ENCODE peak calls at places on chromosomes 11 and 22, in seven cellular contexts. One of them, this sample, is unnamed.

GRCh38 chr11:2530855-2531200 is 86.0 kb downstream of the KCNQ1 start:
- DNase-seq in fibroblast of the aortic adventitia: no peak
- DNase-seq in bronchial epithelial cell: no peak
- DNase-seq in uterus: no peak
- DNase-seq in BJ: no peak
- DNase-seq in psoas muscle: peak
- DNase-seq in fibroblast of pulmonary artery: no peak
- DNase-seq in this sample: no peak

GRCh38 chr11:115368616-115369015 is 135.6 kb downstream of the CADM1 start:
- DNase-seq in bronchial epithelial cell: no peak
- DNase-seq in fibroblast of the aortic adventitia: no peak
- DNase-seq in psoas muscle: no peak
- DNase-seq in uterus: no peak
- DNase-seq in BJ: no peak
- DNase-seq in fibroblast of pulmonary artery: no peak
- DNase-seq in this sample: no peak

GRCh38 chr22:47160141-47160541 is 397.7 kb downstream of the TBC1D22A start:
- DNase-seq in fibroblast of pulmonary artery: no peak
- DNase-seq in uterus: no peak
- DNase-seq in fibroblast of the aortic adventitia: no peak
- DNase-seq in BJ: no peak
- DNase-seq in psoas muscle: no peak
- DNase-seq in bronchial epithelial cell: no peak
- DNase-seq in this sample: no peak

GRCh38 chr11:82229346-82229745 is 504.3 kb downstream of the FAM181B start:
- DNase-seq in uterus: no peak
- DNase-seq in bronchial epithelial cell: peak
- DNase-seq in fibroblast of pulmonary artery: peak
- DNase-seq in BJ: no peak
- DNase-seq in psoas muscle: no peak
- DNase-seq in fibroblast of the aortic adventitia: peak
- DNase-seq in this sample: peak

GRCh38 chr11:19345519-19345847 is 104.7 kb upstream of the E2F8 start:
- DNase-seq in BJ: no peak
- DNase-seq in fibroblast of the aortic adventitia: no peak
- DNase-seq in psoas muscle: peak
- DNase-seq in bronchial epithelial cell: no peak
- DNase-seq in uterus: no peak
- DNase-seq in fibroblast of pulmonary artery: peak
- DNase-seq in this sample: no peak

GRCh38 chr11:15845261-15845660 is 511.1 kb downstream of the SOX6 start:
- DNase-seq in fibroblast of pulmonary artery: no peak
- DNase-seq in fibroblast of the aortic adventitia: no peak
- DNase-seq in BJ: no peak
- DNase-seq in uterus: no peak
- DNase-seq in bronchial epithelial cell: no peak
- DNase-seq in psoas muscle: no peak
- DNase-seq in this sample: no peak

GRCh38 chr11:69659591-69659990 is 15.6 kb downstream of the LTO1 start:
- DNase-seq in uterus: no peak
- DNase-seq in bronchial epithelial cell: no peak
- DNase-seq in fibroblast of the aortic adventitia: no peak
- DNase-seq in psoas muscle: no peak
- DNase-seq in BJ: no peak
- DNase-seq in fibroblast of pulmonary artery: no peak
- DNase-seq in this sample: no peak

GRCh38 chr11:108931168-108931567 is 266.3 kb downstream of the DDX10 start:
- DNase-seq in psoas muscle: no peak
- DNase-seq in BJ: no peak
- DNase-seq in uterus: no peak
- DNase-seq in fibroblast of the aortic adventitia: peak
- DNase-seq in fibroblast of pulmonary artery: no peak
- DNase-seq in bronchial epithelial cell: peak
- DNase-seq in this sample: no peak

GRCh38 chr22:40512426-40513136 is 123.9 kb downstream of the MRTFA start:
- DNase-seq in uterus: peak
- DNase-seq in BJ: peak
- DNase-seq in fibroblast of the aortic adventitia: peak
- DNase-seq in psoas muscle: no peak
- DNase-seq in fibroblast of pulmonary artery: peak
- DNase-seq in bronchial epithelial cell: peak
- DNase-seq in this sample: peak

GRCh38 chr11:131766637-131767036 is 396.2 kb downstream of the NTM start:
- DNase-seq in fibroblast of the aortic adventitia: no peak
- DNase-seq in fibroblast of pulmonary artery: no peak
- DNase-seq in bronchial epithelial cell: no peak
- DNase-seq in BJ: no peak
- DNase-seq in psoas muscle: no peak
- DNase-seq in uterus: no peak
- DNase-seq in this sample: no peak

GRCh38 chr22:41524809-41525449 is 19.3 kb downstream of the POLR3H start:
- DNase-seq in BJ: no peak
- DNase-seq in bronchial epithelial cell: no peak
- DNase-seq in fibroblast of the aortic adventitia: no peak
- DNase-seq in fibroblast of pulmonary artery: no peak
- DNase-seq in uterus: no peak
- DNase-seq in psoas muscle: peak
- DNase-seq in this sample: peak

GRCh38 chr11:76672431-76673163 is 2.0 kb upstream of the LRRC32 start:
- DNase-seq in BJ: no peak
- DNase-seq in fibroblast of the aortic adventitia: no peak
- DNase-seq in bronchial epithelial cell: no peak
- DNase-seq in psoas muscle: no peak
- DNase-seq in fibroblast of pulmonary artery: peak
- DNase-seq in uterus: no peak
- DNase-seq in this sample: no peak

GRCh38 chr11:65277878-65278277 is 16.1 kb downstream of the POLA2 start:
- DNase-seq in fibroblast of pulmonary artery: no peak
- DNase-seq in psoas muscle: no peak
- DNase-seq in BJ: no peak
- DNase-seq in fibroblast of the aortic adventitia: no peak
- DNase-seq in bronchial epithelial cell: no peak
- DNase-seq in uterus: no peak
- DNase-seq in this sample: peak

GRCh38 chr11:65279713-65280459 is 18.1 kb downstream of the POLA2 start:
- DNase-seq in bronchial epithelial cell: peak
- DNase-seq in BJ: peak
- DNase-seq in fibroblast of the aortic adventitia: peak
- DNase-seq in uterus: peak
- DNase-seq in psoas muscle: peak
- DNase-seq in fibroblast of pulmonary artery: peak
- DNase-seq in this sample: peak

GRCh38 chr11:65278351-65278750 is 16.6 kb downstream of the POLA2 start:
- DNase-seq in bronchial epithelial cell: no peak
- DNase-seq in fibroblast of the aortic adventitia: peak
- DNase-seq in BJ: no peak
- DNase-seq in psoas muscle: no peak
- DNase-seq in fibroblast of pulmonary artery: peak
- DNase-seq in uterus: no peak
- DNase-seq in this sample: no peak

GRCh38 chr11:65275906-65276305 is 14.1 kb downstream of the POLA2 start:
- DNase-seq in fibroblast of pulmonary artery: no peak
- DNase-seq in bronchial epithelial cell: no peak
- DNase-seq in BJ: no peak
- DNase-seq in fibroblast of the aortic adventitia: no peak
- DNase-seq in uterus: no peak
- DNase-seq in psoas muscle: no peak
- DNase-seq in this sample: no peak

GRCh38 chr11:65280646-65281045 is 18.9 kb downstream of the POLA2 start:
- DNase-seq in bronchial epithelial cell: no peak
- DNase-seq in BJ: no peak
- DNase-seq in psoas muscle: no peak
- DNase-seq in uterus: no peak
- DNase-seq in fibroblast of pulmonary artery: peak
- DNase-seq in fibroblast of the aortic adventitia: no peak
- DNase-seq in this sample: no peak
- H3K4me3 ChIP-seq in bronchial epithelial cell: no peak
- H3K4me3 ChIP-seq in BJ: no peak
- H3K4me3 ChIP-seq in psoas muscle: no peak
- H3K4me3 ChIP-seq in uterus: no peak
- H3K4me3 ChIP-seq in fibroblast of pulmonary artery: no peak
- H3K4me3 ChIP-seq in fibroblast of the aortic adventitia: no peak
- H3K4me3 ChIP-seq in this sample: no peak

GRCh38 chr11:47201015-47201414 is 13.8 kb upstream of the DDB2 start:
- DNase-seq in bronchial epithelial cell: no peak
- DNase-seq in BJ: no peak
- DNase-seq in fibroblast of pulmonary artery: no peak
- DNase-seq in fibroblast of the aortic adventitia: no peak
- DNase-seq in psoas muscle: no peak
- DNase-seq in uterus: no peak
- DNase-seq in this sample: no peak

GRCh38 chr11:47204633-47204989 is 10.2 kb upstream of the DDB2 start:
- DNase-seq in fibroblast of the aortic adventitia: peak
- DNase-seq in psoas muscle: no peak
- DNase-seq in BJ: no peak
- DNase-seq in uterus: no peak
- DNase-seq in bronchial epithelial cell: peak
- DNase-seq in fibroblast of pulmonary artery: peak
- DNase-seq in this sample: peak

GRCh38 chr11:47207459-47207858 is 7.3 kb upstream of the DDB2 start:
- DNase-seq in fibroblast of pulmonary artery: no peak
- DNase-seq in fibroblast of the aortic adventitia: no peak
- DNase-seq in uterus: no peak
- DNase-seq in psoas muscle: no peak
- DNase-seq in bronchial epithelial cell: no peak
- DNase-seq in BJ: no peak
- DNase-seq in this sample: no peak

DNA sequence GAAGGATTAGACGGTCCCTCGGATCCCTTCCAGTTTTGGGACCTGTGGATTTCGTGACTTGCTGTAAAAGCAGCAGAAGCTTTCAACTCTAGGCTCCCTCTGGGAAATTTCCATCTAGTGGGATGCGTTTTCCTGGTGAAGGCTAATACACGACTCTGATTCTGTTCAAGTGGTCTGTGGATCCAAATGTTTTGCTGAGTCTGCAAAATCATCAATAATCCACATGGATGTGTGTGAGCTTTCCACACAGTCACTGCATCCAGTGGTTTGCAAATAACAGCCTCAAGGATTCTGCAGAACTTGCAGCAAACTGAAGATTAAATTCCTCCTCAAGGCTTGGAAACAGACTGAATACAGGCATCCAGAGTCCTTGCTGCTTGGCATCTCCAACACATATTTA is 12.2 kb upstream of the DDB2 start:
- DNase-seq in fibroblast of the aortic adventitia: no peak
- DNase-seq in BJ: no peak
- DNase-seq in psoas muscle: no peak
- DNase-seq in fibroblast of pulmonary artery: no peak
- DNase-seq in bronchial epithelial cell: no peak
- DNase-seq in uterus: no peak
- DNase-seq in this sample: no peak
- TF ChIP-seq CTCF in fibroblast of the aortic adventitia: no peak
- TF ChIP-seq CTCF in BJ: no peak
- TF ChIP-seq CTCF in psoas muscle: no peak
- TF ChIP-seq CTCF in fibroblast of pulmonary artery: no peak
- TF ChIP-seq CTCF in bronchial epithelial cell: no peak
- TF ChIP-seq CTCF in uterus: no peak
- TF ChIP-seq CTCF in this sample: no peak

GRCh38 chr11:78022397-78023396 is at the start of gene KCTD14:
- DNase-seq in bronchial epithelial cell: no peak
- DNase-seq in fibroblast of the aortic adventitia: no peak
- DNase-seq in fibroblast of pulmonary artery: no peak
- DNase-seq in BJ: no peak
- DNase-seq in psoas muscle: no peak
- DNase-seq in uterus: peak
- DNase-seq in this sample: no peak
- H3K4me3 ChIP-seq in bronchial epithelial cell: peak
- H3K4me3 ChIP-seq in fibroblast of the aortic adventitia: peak
- H3K4me3 ChIP-seq in fibroblast of pulmonary artery: peak
- H3K4me3 ChIP-seq in BJ: peak
- H3K4me3 ChIP-seq in psoas muscle: peak
- H3K4me3 ChIP-seq in uterus: peak
- H3K4me3 ChIP-seq in this sample: peak

DNA sequence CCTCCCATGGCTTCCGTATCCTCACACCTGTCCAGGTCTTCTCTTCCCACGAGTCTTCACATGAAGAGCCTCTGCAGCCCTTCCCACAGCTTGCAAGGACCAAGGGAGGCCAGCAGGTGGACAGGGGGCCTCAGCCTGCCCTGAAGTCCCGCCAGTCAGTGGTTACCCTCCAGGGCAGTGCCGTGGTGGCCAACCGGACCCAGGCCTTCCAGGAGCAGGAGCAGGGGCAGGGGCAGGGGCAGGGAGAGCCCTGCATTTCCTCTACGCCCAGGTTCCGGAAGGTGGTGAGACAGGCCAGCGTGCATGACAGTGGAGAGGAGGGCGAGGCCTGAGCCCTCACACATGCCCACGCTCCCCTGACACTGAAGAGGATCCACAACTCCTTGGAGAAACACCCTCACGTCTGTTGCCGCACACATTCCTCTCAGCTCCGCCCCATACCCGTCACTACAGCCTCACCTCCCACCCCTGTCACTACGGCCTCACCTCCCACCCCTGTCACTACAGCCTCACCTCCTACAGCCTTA is 8.3 kb downstream of the SSH3 start:
- DNase-seq in fibroblast of the aortic adventitia: no peak
- DNase-seq in fibroblast of pulmonary artery: no peak
- DNase-seq in psoas muscle: no peak
- DNase-seq in bronchial epithelial cell: peak
- DNase-seq in uterus: no peak
- DNase-seq in BJ: no peak
- DNase-seq in this sample: no peak
- TF ChIP-seq CTCF in fibroblast of the aortic adventitia: no peak
- TF ChIP-seq CTCF in fibroblast of pulmonary artery: no peak
- TF ChIP-seq CTCF in psoas muscle: no peak
- TF ChIP-seq CTCF in bronchial epithelial cell: peak
- TF ChIP-seq CTCF in uterus: no peak
- TF ChIP-seq CTCF in BJ: no peak
- TF ChIP-seq CTCF in this sample: no peak

DNA sequence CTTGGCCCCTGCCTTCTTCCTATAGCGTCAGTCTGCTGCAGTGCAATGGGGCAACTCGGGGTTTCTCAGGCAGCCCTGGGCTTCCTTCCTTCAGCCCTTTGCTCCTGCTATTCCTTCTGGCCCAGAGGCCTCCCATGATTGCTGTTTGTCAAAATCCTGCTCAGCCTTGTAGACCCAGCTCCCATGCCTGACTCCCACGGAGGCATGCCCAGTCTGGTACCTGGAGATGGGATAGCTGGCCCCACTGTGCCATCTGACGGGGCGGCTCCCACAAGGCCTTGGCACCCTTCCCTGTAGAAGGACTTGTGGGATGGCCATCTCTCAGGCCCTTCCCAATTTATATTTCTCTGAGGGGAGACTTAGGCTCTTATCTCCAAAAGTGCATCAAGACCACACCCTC is 590 bp upstream of the CD6 start:
- DNase-seq in BJ: no peak
- DNase-seq in uterus: no peak
- DNase-seq in fibroblast of pulmonary artery: no peak
- DNase-seq in psoas muscle: no peak
- DNase-seq in bronchial epithelial cell: no peak
- DNase-seq in fibroblast of the aortic adventitia: no peak
- DNase-seq in this sample: no peak
- H3K4me3 ChIP-seq in BJ: no peak
- H3K4me3 ChIP-seq in uterus: no peak
- H3K4me3 ChIP-seq in fibroblast of pulmonary artery: no peak
- H3K4me3 ChIP-seq in psoas muscle: no peak
- H3K4me3 ChIP-seq in bronchial epithelial cell: no peak
- H3K4me3 ChIP-seq in fibroblast of the aortic adventitia: no peak
- H3K4me3 ChIP-seq in this sample: no peak